ENCODE peak calls at places on chromosomes 16 and 17, in five cellular contexts. T is A549, N is thoracic aorta, R is fibroblast of the aortic adventitia, D is body of pancreas. O is an unnamed sample.

GRCh38 chr16:90077757-90078593 is 844 bp upstream of the PRDM7 start:
- DNase-seq in N (no peak), R (peak), D (peak), T (peak), O (no peak)

GRCh38 chr17:43217614-43218087 is 6.0 kb downstream of the TMEM106A start:
- DNase-seq in N (no peak), D (no peak), T (no peak), R (no peak), O (no peak)

GRCh38 chr17:78664476-78665384 is 87.5 kb upstream of the DNAH17 start:
- DNase-seq in R (no peak), D (no peak), T (no peak), N (no peak), O (no peak)

GRCh38 chr17:29004081-29004692 is 1.6 kb downstream of the SEZ6 start:
- DNase-seq in T (no peak), N (no peak), R (peak), D (peak), O (peak)

GRCh38 chr16:4593069-4593468 is 21.6 kb downstream of the UBALD1 start:
- DNase-seq in D (no peak), R (no peak), N (no peak), T (no peak), O (no peak)

GRCh38 chr16:77584205-77584859 is 138.0 kb upstream of the NUDT7 start:
- DNase-seq in T (peak), R (peak), D (peak), N (no peak), O (peak)

GRCh38 chr17:82242698-82242976 is 13.8 kb downstream of the SLC16A3 start:
- DNase-seq in D (no peak), N (no peak), T (no peak), R (no peak), O (no peak)

GRCh38 chr17:65008877-65009276 is 47.7 kb downstream of the GNA13 start:
- DNase-seq in N (no peak), D (no peak), T (no peak), R (peak), O (no peak)

DNA sequence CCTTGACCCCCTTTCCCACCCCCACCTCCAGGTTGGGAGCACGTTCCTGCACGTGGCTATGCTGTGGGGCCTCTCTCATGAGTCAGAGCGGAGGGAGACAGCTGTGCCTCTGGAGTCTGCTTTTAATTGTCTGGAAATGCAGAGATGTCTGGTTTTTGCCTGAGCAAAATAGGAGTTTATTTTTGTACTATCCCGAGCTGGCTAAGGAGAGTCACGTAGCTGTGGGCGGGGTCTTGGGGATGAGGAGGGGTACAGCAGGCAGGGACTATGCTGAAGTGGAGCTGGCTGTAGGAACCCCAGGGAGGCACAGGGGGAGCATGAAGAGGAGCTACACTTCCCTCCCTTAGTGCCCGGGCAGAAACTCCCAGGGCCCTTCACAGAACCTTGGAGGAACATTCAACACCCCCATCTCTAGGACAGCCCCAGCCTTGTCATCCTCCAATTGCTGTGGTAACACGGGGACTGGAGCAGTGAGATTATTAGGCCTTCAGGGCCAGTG is 44.7 kb upstream of the LGALS9 start:
- DNase-seq in D (no peak), T (no peak), N (no peak), R (peak), O (peak)
- TF ChIP-seq CTCF in D (no peak), T (no peak), N (no peak), R (peak), O (no peak)

DNA sequence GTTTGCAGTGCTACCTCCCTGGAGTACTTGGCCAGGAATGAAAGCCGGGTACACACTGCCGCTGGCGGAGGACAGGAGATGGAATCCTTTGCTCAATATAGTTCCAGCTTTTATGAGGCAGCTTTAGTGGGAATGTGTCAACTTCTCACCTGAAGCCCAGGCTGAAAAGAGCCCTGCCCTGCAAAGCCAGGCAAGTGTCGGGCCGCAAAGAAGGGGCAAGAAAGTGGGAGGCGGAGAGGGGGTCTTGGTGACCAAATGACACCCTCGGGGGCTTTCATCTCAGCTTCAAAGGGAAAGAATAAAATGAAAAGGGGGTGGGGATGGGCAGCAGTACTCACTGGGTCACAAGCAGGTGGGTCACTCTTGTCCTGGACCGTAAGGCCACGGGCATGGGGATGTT is 62.9 kb downstream of the C16orf95 start:
- DNase-seq in T (no peak), N (no peak), R (no peak), D (no peak), O (no peak)
- TF ChIP-seq CTCF in T (no peak), N (no peak), R (no peak), D (no peak), O (no peak)

GRCh38 chr17:3723556-3724372 is at the start of gene HASPIN:
- DNase-seq in D (peak), N (peak), R (peak), T (peak), O (peak)
- TF ChIP-seq CTCF in D (peak), N (peak), R (peak), T (no peak), O (peak)

DNA sequence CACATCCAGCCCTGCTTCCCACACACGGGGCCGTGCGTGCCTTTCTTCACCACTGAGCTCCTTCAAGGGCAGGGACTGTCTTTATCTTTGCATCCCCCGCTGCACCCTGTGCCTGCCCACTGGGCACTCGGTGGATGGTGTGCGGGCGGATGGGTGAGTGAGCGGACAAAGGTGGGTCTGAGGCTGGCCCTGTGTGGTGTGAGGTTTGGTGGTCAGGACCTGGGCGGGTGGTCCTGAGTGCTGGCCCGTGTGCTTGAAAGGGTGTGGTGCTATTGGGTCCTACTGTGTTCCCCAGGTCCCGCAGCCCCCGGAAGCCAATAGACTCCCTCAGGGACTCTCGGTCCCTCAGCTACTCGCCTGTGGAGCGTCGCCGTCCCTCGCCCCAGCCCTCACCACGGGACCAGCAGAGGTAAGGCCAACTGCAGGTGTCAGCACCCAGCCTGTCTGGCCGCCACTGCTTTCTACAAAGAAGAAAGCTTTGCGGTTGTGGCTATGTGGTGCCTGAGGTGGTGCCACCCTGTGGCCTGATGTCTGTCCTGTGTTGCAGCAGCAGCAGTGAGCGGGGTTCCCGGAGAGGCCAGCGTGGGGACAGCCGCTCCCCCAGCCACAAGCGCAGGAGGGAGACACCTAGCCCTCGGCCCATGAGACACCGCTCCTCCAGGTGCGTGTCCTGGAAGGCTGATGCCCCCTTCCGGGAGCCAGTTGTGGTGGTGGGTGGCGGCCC is 6.9 kb downstream of the ELOB start:
- DNase-seq in N (no peak), R (no peak), T (no peak), D (peak), O (no peak)
- TF ChIP-seq CTCF in N (no peak), R (no peak), T (no peak), D (no peak), O (peak)

GRCh38 chr16:27867122-27868110 is 196.1 kb downstream of the GSG1L start:
- DNase-seq in D (peak), T (peak), R (peak), N (no peak), O (peak)
- TF ChIP-seq CTCF in D (no peak), T (peak), R (peak), N (peak), O (peak)

DNA sequence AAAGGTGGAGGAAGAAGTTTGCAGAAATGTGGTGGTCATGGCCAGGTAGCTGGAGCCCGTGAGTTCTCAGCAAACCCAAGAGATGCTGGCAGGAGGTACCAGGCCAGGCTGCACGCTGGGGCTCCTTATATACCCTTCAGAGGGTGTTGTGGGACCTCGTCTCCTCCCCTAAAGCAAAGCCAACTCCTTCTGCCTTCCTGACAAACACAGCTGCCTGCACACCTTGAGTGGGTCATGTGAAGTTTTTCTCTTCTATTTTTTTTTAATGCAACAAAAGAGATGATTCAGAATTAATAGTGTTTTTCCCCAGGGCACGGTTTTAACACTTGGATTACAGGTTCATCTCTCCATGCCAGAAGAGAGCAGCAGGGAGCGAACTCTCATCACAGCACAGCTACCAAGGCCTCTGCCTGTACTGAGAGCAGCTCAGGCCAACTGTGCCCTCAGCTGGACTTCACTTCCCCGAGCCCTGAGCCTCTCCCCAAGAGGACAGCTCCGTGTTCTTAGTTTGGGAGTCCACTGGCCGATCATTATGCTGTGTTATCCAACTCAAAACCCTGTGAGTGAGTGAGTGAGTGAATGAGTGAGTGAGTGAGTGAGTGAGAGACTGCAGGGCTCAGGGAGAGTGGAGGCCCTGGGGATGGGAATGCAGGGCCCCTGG is at the start of gene KRT15:
- DNase-seq in R (peak), T (no peak), D (no peak), N (no peak), O (peak)
- TF ChIP-seq CTCF in R (no peak), T (no peak), D (no peak), N (no peak), O (no peak)

DNA sequence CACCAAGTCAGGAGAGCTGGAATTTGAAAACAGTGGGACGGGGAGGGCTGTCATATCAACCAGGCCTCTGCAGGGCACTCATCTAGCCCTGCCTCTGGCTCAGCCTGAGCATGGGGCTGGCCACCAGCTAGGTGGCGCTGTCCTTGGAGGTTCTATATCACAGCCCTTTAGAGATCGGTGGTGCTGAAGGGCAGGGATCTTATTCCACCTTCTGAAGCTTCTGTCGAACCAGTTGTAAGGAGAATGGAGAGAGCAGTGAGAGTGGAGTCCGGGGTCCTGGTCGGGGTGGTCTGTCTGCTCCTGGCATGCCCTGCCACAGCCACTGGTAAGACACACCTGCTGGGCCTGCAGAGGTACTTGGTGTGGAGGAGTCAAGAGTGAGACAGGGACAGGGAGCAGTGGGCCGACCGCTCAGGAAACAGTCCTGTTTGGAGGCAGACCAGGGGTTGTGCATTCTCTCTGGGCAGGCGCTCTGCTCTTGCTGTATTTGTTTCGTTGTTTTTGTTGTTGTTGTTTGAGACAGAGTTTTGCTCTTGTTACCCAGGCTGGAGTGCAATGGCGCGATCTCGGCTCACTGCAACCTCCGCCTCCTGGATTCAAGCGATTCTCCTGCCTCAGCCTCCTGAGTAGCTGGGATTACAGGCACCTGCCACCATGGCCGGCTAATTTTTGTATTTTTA is at the start of gene CES3:
- DNase-seq in D (peak), R (peak), T (peak), N (no peak), O (peak)
- TF ChIP-seq CTCF in D (peak), R (peak), T (peak), N (peak), O (peak)